ENCODE peak calls at places on chromosome 15, in four cellular contexts. Y, O, B and Z are unnamed samples.

GRCh38 chr15:53323197-53323596 is 436.3 kb downstream of the WDR72 start:
- DNase-seq in Y (no peak), B (no peak), O (no peak), Z (no peak)

GRCh38 chr15:91867581-91868026 is 14.1 kb downstream of the SLCO3A1 start:
- DNase-seq in B (no peak), O (peak; percentile 66), Y (peak; percentile 72), Z (no peak)

GRCh38 chr15:93319121-93319814 is 230.3 kb upstream of the RGMA start:
- DNase-seq in B (no peak), O (no peak), Y (no peak), Z (no peak)

GRCh38 chr15:25175789-25176615 is 221.2 kb downstream of the SNRPN start:
- DNase-seq in B (no peak), O (no peak), Y (no peak), Z (no peak)

GRCh38 chr15:77507911-77508310 is 87.2 kb downstream of the HMG20A start:
- DNase-seq in Y (no peak), O (no peak), B (no peak), Z (no peak)

GRCh38 chr15:31292391-31293020 is 34.1 kb upstream of the KLF13 start:
- DNase-seq in O (no peak), B (no peak), Y (no peak), Z (no peak)

GRCh38 chr15:69482686-69483256 is 30.2 kb downstream of the RPLP1 start:
- DNase-seq in B (no peak), O (no peak), Y (no peak), Z (no peak)

GRCh38 chr15:89664441-89664840 is 9.2 kb upstream of the KIF7 start:
- DNase-seq in Y (no peak), B (no peak), O (no peak), Z (no peak)

GRCh38 chr15:45572627-45573026 is 14.6 kb upstream of the BLOC1S6 start:
- DNase-seq in B (no peak), Y (no peak), O (no peak), Z (no peak)

GRCh38 chr15:88894819-88895767 is at the start of gene HAPLN3:
- DNase-seq in O (no peak), Y (no peak), B (no peak), Z (no peak)

GRCh38 chr15:81776961-81777360 is 268.9 kb downstream of the MEX3B start:
- DNase-seq in Y (no peak), B (no peak), O (no peak), Z (no peak)

GRCh38 chr15:83598031-83598430 is 55.9 kb upstream of the ADAMTSL3 start:
- DNase-seq in Y (no peak), O (no peak), B (no peak), Z (no peak)

GRCh38 chr15:61994216-61994615 is 66.0 kb downstream of the VPS13C start:
- DNase-seq in Y (no peak), O (peak; percentile 37), B (no peak), Z (no peak)

GRCh38 chr15:66405605-66406004 is 18.9 kb downstream of the MAP2K1 start:
- DNase-seq in Y (no peak), O (no peak), B (no peak), Z (no peak)

GRCh38 chr15:101694261-101694660 is 30.0 kb downstream of the TARS3 start:
- DNase-seq in O (no peak), B (no peak), Y (no peak), Z (no peak)

GRCh38 chr15:38622908-38623307 is 58.3 kb upstream of the RASGRP1 start:
- DNase-seq in B (no peak), Y (no peak), O (no peak), Z (no peak)

GRCh38 chr15:29939404-29939803 is 117.1 kb upstream of the TJP1 start:
- DNase-seq in Y (no peak), B (no peak), O (no peak), Z (no peak)

GRCh38 chr15:69820819-69821218 is 276.9 kb downstream of the TLE3 start:
- DNase-seq in O (no peak), B (no peak), Y (no peak), Z (no peak)

GRCh38 chr15:75307778-75308390 is 25.2 kb downstream of the GOLGA6D start:
- DNase-seq in O (no peak), Y (no peak), B (no peak), Z (no peak)

GRCh38 chr15:33016405-33017024 is 178.0 kb downstream of the FMN1 start:
- DNase-seq in O (no peak), Y (no peak), B (no peak), Z (no peak)

GRCh38 chr15:59570364-59570763 is 41.2 kb upstream of the GCNT3 start:
- DNase-seq in O (no peak), Y (no peak), B (no peak), Z (no peak)

GRCh38 chr15:50059883-50060282 is 59.1 kb downstream of the ATP8B4 start:
- DNase-seq in Y (no peak), O (no peak), B (no peak), Z (no peak)

GRCh38 chr15:58839485-58839884 is 68.4 kb downstream of the MINDY2 start:
- DNase-seq in Y (no peak), B (no peak), O (no peak), Z (no peak)

GRCh38 chr15:81002254-81003022 is 1.7 kb downstream of the TLNRD1 start:
- DNase-seq in Y (no peak), O (no peak), B (no peak), Z (no peak)

GRCh38 chr15:77542491-77543001 is 90.2 kb downstream of the LINGO1 start:
- DNase-seq in B (no peak), O (no peak), Y (peak; percentile 31), Z (no peak)

GRCh38 chr15:76147906-76148553 is 88.2 kb downstream of the TMEM266 start:
- DNase-seq in B (peak; percentile 14), O (no peak), Y (no peak), Z (peak; percentile 15)

GRCh38 chr15:25787381-25787780 is 75.7 kb downstream of the ATP10A start:
- DNase-seq in B (no peak), Y (no peak), O (no peak), Z (no peak)

GRCh38 chr15:78739996-78740903 is 71.0 kb downstream of the ADAMTS7 start:
- DNase-seq in Y (no peak), B (no peak), O (no peak), Z (no peak)

GRCh38 chr15:62902821-62903220 is 139.7 kb upstream of the TPM1 start:
- DNase-seq in B (no peak), Y (no peak), O (no peak), Z (no peak)

GRCh38 chr15:90387534-90388461 is at the start of gene IQGAP1:
- DNase-seq in O (peak; percentile 83), B (peak; percentile 83), Y (peak; percentile 93), Z (peak; percentile 90)

GRCh38 chr15:57217716-57218598 is 158.3 kb upstream of the CGNL1 start:
- DNase-seq in Y (no peak), O (no peak), B (peak; percentile 41), Z (no peak)